ENCODE peak calls at places on chromosomes 13 and 19, in seven cellular contexts. P, R, S, W, F, U and T are unnamed samples.
A peak's percentile ranks its signal among the peaks of the same experiment; 100 is the strongest.

GRCh38 chr19:40921005-40921897 is 39.2 kb upstream of the CYP2A7 start:
- DNase-seq in U (peak; percentile 78), P (peak; percentile 74), S (no peak), W (no peak), F (no peak), R (no peak), T (no peak)

GRCh38 chr13:21365574-21365973 is 93.5 kb downstream of the ZDHHC20 start:
- DNase-seq in U (no peak), S (no peak), W (no peak), F (no peak), P (no peak), R (no peak), T (no peak)

GRCh38 chr19:38013913-38014575 is 107.0 kb downstream of the SIPA1L3 start:
- DNase-seq in U (no peak), S (no peak), W (no peak), R (no peak), P (no peak), F (no peak), T (no peak)

GRCh38 chr19:3024870-3025515 is 4.1 kb downstream of the TLE2 start:
- DNase-seq in P (no peak), R (no peak), S (no peak), W (no peak), U (no peak), F (no peak), T (no peak)

GRCh38 chr19:8215783-8216182 is 6.6 kb downstream of the CERS4 start:
- DNase-seq in P (no peak), U (no peak), F (no peak), W (no peak), S (no peak), R (no peak), T (no peak)

GRCh38 chr19:46713781-46714522 is 3.0 kb downstream of the PRKD2 start:
- DNase-seq in P (peak; percentile 95), S (peak; percentile 25), F (peak; percentile 63), R (peak; percentile 94), U (peak; percentile 97), W (peak; percentile 91), T (peak; percentile 17)

GRCh38 chr13:34107814-34108213 is 289.9 kb downstream of the RFC3 start:
- DNase-seq in F (no peak), S (no peak), R (no peak), P (no peak), U (no peak), W (no peak), T (no peak)

GRCh38 chr13:42377640-42378382 is 105.9 kb downstream of the AKAP11 start:
- DNase-seq in P (no peak), F (no peak), U (no peak), S (no peak), W (no peak), R (no peak), T (no peak)

GRCh38 chr19:3855321-3855720 is 13.5 kb downstream of the ZFR2 start:
- DNase-seq in P (peak; percentile 61), W (no peak), R (no peak), F (no peak), U (peak; percentile 76), S (no peak), T (no peak)

GRCh38 chr13:80547341-80547740 is 206.4 kb upstream of the SPRY2 start:
- DNase-seq in R (no peak), P (no peak), W (no peak), S (no peak), F (no peak), U (no peak), T (no peak)

GRCh38 chr13:95641961-95642621 is 2.4 kb downstream of the DZIP1 start:
- DNase-seq in F (peak; percentile 43), R (peak; percentile 43), W (peak; percentile 41), U (peak; percentile 62), S (no peak), P (peak; percentile 54), T (no peak)

GRCh38 chr19:44718441-44719261 is 19.7 kb downstream of the CEACAM16 start:
- DNase-seq in P (no peak), W (peak; percentile 78), R (peak; percentile 85), U (peak; percentile 68), S (no peak), F (peak; percentile 56), T (no peak)

GRCh38 chr13:101455863-101456262 is 3.4 kb downstream of the ITGBL1 start:
- DNase-seq in R (no peak), U (no peak), W (no peak), P (no peak), F (peak; percentile 97), S (peak; percentile 78), T (peak; percentile 82)

GRCh38 chr13:114248011-114248410 is 13.3 kb downstream of the CDC16 start:
- DNase-seq in W (no peak), P (no peak), S (peak; percentile 81), F (peak; percentile 54), R (no peak), U (no peak), T (peak; percentile 52)

GRCh38 chr13:26784704-26785639 is 24.4 kb upstream of the GPR12 start:
- DNase-seq in U (no peak), P (peak; percentile 61), R (peak; percentile 28), S (no peak), F (no peak), W (no peak), T (no peak)

GRCh38 chr13:71797487-71797886 is 69.5 kb downstream of the DACH1 start:
- DNase-seq in U (no peak), F (no peak), R (no peak), W (no peak), S (no peak), P (no peak), T (no peak)

GRCh38 chr13:71798723-71799122 is 68.3 kb downstream of the DACH1 start:
- DNase-seq in R (no peak), W (no peak), F (no peak), U (no peak), S (no peak), P (no peak), T (no peak)

GRCh38 chr13:71799320-71799719 is 67.7 kb downstream of the DACH1 start:
- DNase-seq in S (no peak), F (no peak), W (no peak), U (no peak), R (no peak), P (no peak), T (no peak)

GRCh38 chr13:71801781-71802180 is 65.2 kb downstream of the DACH1 start:
- DNase-seq in U (no peak), W (no peak), R (no peak), S (no peak), F (no peak), P (no peak), T (no peak)

GRCh38 chr13:71801165-71801564 is 65.8 kb downstream of the DACH1 start:
- DNase-seq in W (no peak), U (no peak), S (no peak), R (no peak), F (no peak), P (no peak), T (no peak)
- H3K4me3 ChIP-seq in W (no peak overlapping the region), U (no peak overlapping the region), S (no peak overlapping the region), R (no peak overlapping the region), F (no peak overlapping the region), P (no peak overlapping the region), T (no peak overlapping the region)

GRCh38 chr13:110645750-110646149 is 30.4 kb downstream of the NAXD start:
- DNase-seq in P (no peak), U (no peak), R (no peak), F (no peak), S (no peak), W (no peak), T (no peak)

GRCh38 chr13:110643324-110643723 is 28.0 kb downstream of the NAXD start:
- DNase-seq in R (no peak), W (no peak), S (no peak), F (no peak), U (no peak), P (no peak), T (no peak)

GRCh38 chr13:110646442-110647364 is 31.4 kb downstream of the NAXD start:
- DNase-seq in R (no peak), W (no peak), S (no peak), F (no peak), P (no peak), U (no peak), T (no peak)

GRCh38 chr13:110643768-110644421 is 28.6 kb downstream of the NAXD start:
- DNase-seq in U (no peak), W (no peak), F (no peak), P (no peak), R (no peak), S (no peak), T (no peak)

DNA sequence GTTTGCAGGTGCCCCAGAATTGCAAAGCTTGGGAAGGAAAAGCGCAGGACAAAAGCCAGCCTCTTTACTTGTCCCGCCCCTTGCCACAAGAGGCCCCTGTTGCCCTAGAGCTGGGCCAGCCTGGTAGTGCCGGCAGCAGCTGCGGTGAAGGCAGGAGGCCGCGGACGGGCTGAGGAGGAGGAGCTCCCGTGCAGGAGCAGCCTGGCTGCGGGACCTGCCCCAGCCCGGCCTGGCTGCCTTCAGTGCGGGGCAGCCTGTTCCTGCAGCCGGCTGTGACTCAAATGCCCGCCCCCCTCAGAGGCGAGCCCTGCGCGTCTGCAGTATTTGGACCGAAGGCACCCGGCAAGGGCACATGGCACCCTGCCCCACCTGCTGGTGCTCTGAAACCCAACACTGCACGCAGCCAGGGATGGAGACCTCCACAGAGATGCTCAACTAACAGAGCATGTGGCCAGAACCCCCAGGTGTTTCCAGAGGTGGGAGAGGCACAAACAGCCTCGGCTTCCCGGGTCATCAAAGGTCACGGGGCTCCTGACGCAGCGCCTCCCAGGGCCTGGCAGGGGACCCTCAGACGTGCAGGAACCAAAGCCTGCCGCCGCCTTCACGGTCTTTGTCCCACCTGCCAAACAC is 29.7 kb downstream of the NAXD start:
- DNase-seq in F (peak; percentile 55), S (no peak), W (peak; percentile 65), U (peak; percentile 75), R (peak; percentile 70), P (peak; percentile 74), T (peak; percentile 4)
- TF ChIP-seq CTCF in F (peak; percentile 36), S (peak; percentile 39), W (peak; percentile 45), U (peak; percentile 56), R (no peak), P (peak; percentile 21), T (peak; percentile 41)

GRCh38 chr13:44277459-44277858 is 96.2 kb upstream of the SERP2 start:
- DNase-seq in W (no peak), F (no peak), P (no peak), S (no peak), R (no peak), U (no peak), T (no peak)
- H3K4me3 ChIP-seq in W (no peak overlapping the region), F (no peak overlapping the region), P (no peak overlapping the region), S (no peak overlapping the region), R (no peak overlapping the region), U (no peak overlapping the region), T (no peak overlapping the region)

GRCh38 chr13:99639126-99639525 is 137.9 kb downstream of the TM9SF2 start:
- DNase-seq in R (no peak), P (no peak), S (no peak), W (no peak), F (no peak), U (no peak), T (no peak)

GRCh38 chr13:99642841-99643240 is 141.6 kb downstream of the TM9SF2 start:
- DNase-seq in R (no peak), S (no peak), F (no peak), P (no peak), W (no peak), U (no peak), T (no peak)

GRCh38 chr13:99636728-99637353 is 135.6 kb downstream of the TM9SF2 start:
- DNase-seq in P (no peak), R (no peak), U (no peak), S (no peak), W (no peak), F (no peak), T (no peak)

GRCh38 chr13:99642006-99642405 is 140.7 kb downstream of the TM9SF2 start:
- DNase-seq in S (no peak), R (no peak), F (no peak), W (no peak), U (no peak), P (no peak), T (no peak)

GRCh38 chr13:99640260-99640659 is 139.0 kb downstream of the TM9SF2 start:
- DNase-seq in S (no peak), U (no peak), R (no peak), F (no peak), P (no peak), W (no peak), T (no peak)
- TF ChIP-seq CTCF in S (no peak), U (no peak), R (no peak), F (no peak), P (no peak), W (no peak), T (no peak)